ENCODE peak calls at places on chromosome 2, in nine cellular contexts. One of them, this sample, is unnamed.

GRCh38 chr2:178514664-178515063 is 34.4 kb downstream of the PLEKHA3 start:
- DNase-seq in cerebellum: no peak
- DNase-seq in substantia nigra: no peak
- DNase-seq in M059J: peak
- DNase-seq in GM12864: no peak
- DNase-seq in kidney tubule cell: peak
- DNase-seq in activated CD4-positive, CD25-positive, alpha-beta regulatory T cell: no peak
- DNase-seq in NCI-H345: no peak
- DNase-seq in thyroid gland: no peak
- DNase-seq in this sample: no peak

GRCh38 chr2:147789720-147790119 is 55.1 kb upstream of the ACVR2A start:
- DNase-seq in cerebellum: no peak
- DNase-seq in substantia nigra: no peak
- DNase-seq in M059J: peak
- DNase-seq in GM12864: no peak
- DNase-seq in kidney tubule cell: no peak
- DNase-seq in activated CD4-positive, CD25-positive, alpha-beta regulatory T cell: no peak
- DNase-seq in NCI-H345: no peak
- DNase-seq in thyroid gland: no peak
- DNase-seq in this sample: no peak

GRCh38 chr2:45283764-45284620 is 274.7 kb upstream of the SIX2 start:
- DNase-seq in cerebellum: no peak
- DNase-seq in substantia nigra: no peak
- DNase-seq in M059J: peak
- DNase-seq in GM12864: no peak
- DNase-seq in kidney tubule cell: peak
- DNase-seq in activated CD4-positive, CD25-positive, alpha-beta regulatory T cell: no peak
- DNase-seq in NCI-H345: no peak
- DNase-seq in thyroid gland: no peak
- DNase-seq in this sample: no peak

GRCh38 chr2:128469875-128470274 is 151.2 kb upstream of the HS6ST1 start:
- DNase-seq in cerebellum: no peak
- DNase-seq in substantia nigra: no peak
- DNase-seq in M059J: no peak
- DNase-seq in GM12864: no peak
- DNase-seq in kidney tubule cell: no peak
- DNase-seq in activated CD4-positive, CD25-positive, alpha-beta regulatory T cell: no peak
- DNase-seq in NCI-H345: no peak
- DNase-seq in thyroid gland: no peak
- DNase-seq in this sample: no peak

GRCh38 chr2:121965666-121966065 is 210.2 kb downstream of the TSN start:
- DNase-seq in cerebellum: no peak
- DNase-seq in substantia nigra: no peak
- DNase-seq in M059J: no peak
- DNase-seq in GM12864: no peak
- DNase-seq in kidney tubule cell: no peak
- DNase-seq in activated CD4-positive, CD25-positive, alpha-beta regulatory T cell: no peak
- DNase-seq in NCI-H345: no peak
- DNase-seq in thyroid gland: no peak
- DNase-seq in this sample: no peak

GRCh38 chr2:178306351-178307073 is 112.2 kb downstream of the OSBPL6 start:
- DNase-seq in cerebellum: no peak
- DNase-seq in substantia nigra: no peak
- DNase-seq in M059J: peak
- DNase-seq in GM12864: peak
- DNase-seq in kidney tubule cell: peak
- DNase-seq in activated CD4-positive, CD25-positive, alpha-beta regulatory T cell: no peak
- DNase-seq in NCI-H345: peak
- DNase-seq in thyroid gland: peak
- DNase-seq in this sample: peak

GRCh38 chr2:176161817-176162626 is 4.9 kb downstream of the HOXD3 start:
- DNase-seq in cerebellum: no peak
- DNase-seq in substantia nigra: no peak
- DNase-seq in M059J: no peak
- DNase-seq in GM12864: no peak
- DNase-seq in kidney tubule cell: peak
- DNase-seq in activated CD4-positive, CD25-positive, alpha-beta regulatory T cell: no peak
- DNase-seq in NCI-H345: no peak
- DNase-seq in thyroid gland: no peak
- DNase-seq in this sample: no peak

GRCh38 chr2:171587567-171587966 is 65.3 kb downstream of the CYBRD1 start:
- DNase-seq in cerebellum: no peak
- DNase-seq in substantia nigra: no peak
- DNase-seq in M059J: no peak
- DNase-seq in GM12864: no peak
- DNase-seq in kidney tubule cell: no peak
- DNase-seq in activated CD4-positive, CD25-positive, alpha-beta regulatory T cell: no peak
- DNase-seq in NCI-H345: no peak
- DNase-seq in thyroid gland: no peak
- DNase-seq in this sample: no peak

GRCh38 chr2:39432701-39433100 is 4.4 kb downstream of the MAP4K3 start:
- DNase-seq in cerebellum: no peak
- DNase-seq in substantia nigra: no peak
- DNase-seq in M059J: no peak
- DNase-seq in GM12864: no peak
- DNase-seq in kidney tubule cell: no peak
- DNase-seq in activated CD4-positive, CD25-positive, alpha-beta regulatory T cell: no peak
- DNase-seq in NCI-H345: no peak
- DNase-seq in thyroid gland: no peak
- DNase-seq in this sample: no peak

GRCh38 chr2:196601430-196602306 is 37.8 kb upstream of the CCDC150 start:
- DNase-seq in cerebellum: no peak
- DNase-seq in substantia nigra: no peak
- DNase-seq in M059J: peak
- DNase-seq in GM12864: no peak
- DNase-seq in kidney tubule cell: peak
- DNase-seq in activated CD4-positive, CD25-positive, alpha-beta regulatory T cell: no peak
- DNase-seq in NCI-H345: no peak
- DNase-seq in thyroid gland: no peak
- DNase-seq in this sample: no peak

GRCh38 chr2:38540580-38541290 is 62.0 kb downstream of the HNRNPLL start:
- DNase-seq in cerebellum: peak
- DNase-seq in substantia nigra: no peak
- DNase-seq in M059J: no peak
- DNase-seq in GM12864: no peak
- DNase-seq in kidney tubule cell: no peak
- DNase-seq in activated CD4-positive, CD25-positive, alpha-beta regulatory T cell: no peak
- DNase-seq in NCI-H345: no peak
- DNase-seq in thyroid gland: peak
- DNase-seq in this sample: no peak

GRCh38 chr2:191907545-191907944 is 60.7 kb upstream of the CAVIN2 start:
- DNase-seq in cerebellum: no peak
- DNase-seq in substantia nigra: no peak
- DNase-seq in M059J: no peak
- DNase-seq in GM12864: no peak
- DNase-seq in kidney tubule cell: no peak
- DNase-seq in activated CD4-positive, CD25-positive, alpha-beta regulatory T cell: no peak
- DNase-seq in NCI-H345: no peak
- DNase-seq in thyroid gland: no peak
- DNase-seq in this sample: no peak

GRCh38 chr2:63218800-63219511 is 168.3 kb downstream of the OTX1 start:
- DNase-seq in cerebellum: no peak
- DNase-seq in substantia nigra: no peak
- DNase-seq in M059J: peak
- DNase-seq in GM12864: no peak
- DNase-seq in kidney tubule cell: peak
- DNase-seq in activated CD4-positive, CD25-positive, alpha-beta regulatory T cell: no peak
- DNase-seq in NCI-H345: no peak
- DNase-seq in thyroid gland: no peak
- DNase-seq in this sample: no peak

GRCh38 chr2:43041167-43041566 is 185.2 kb downstream of the ZFP36L2 start:
- DNase-seq in cerebellum: no peak
- DNase-seq in substantia nigra: no peak
- DNase-seq in M059J: peak
- DNase-seq in GM12864: no peak
- DNase-seq in kidney tubule cell: no peak
- DNase-seq in activated CD4-positive, CD25-positive, alpha-beta regulatory T cell: no peak
- DNase-seq in NCI-H345: no peak
- DNase-seq in thyroid gland: no peak
- DNase-seq in this sample: no peak

GRCh38 chr2:112542974-112543760 is 902 bp downstream of the POLR1B start:
- DNase-seq in cerebellum: no peak
- DNase-seq in substantia nigra: no peak
- DNase-seq in M059J: peak
- DNase-seq in GM12864: no peak
- DNase-seq in kidney tubule cell: peak
- DNase-seq in activated CD4-positive, CD25-positive, alpha-beta regulatory T cell: no peak
- DNase-seq in NCI-H345: no peak
- DNase-seq in thyroid gland: peak
- DNase-seq in this sample: peak

GRCh38 chr2:230203110-230203676 is 16.6 kb downstream of the SP110 start:
- DNase-seq in cerebellum: no peak
- DNase-seq in substantia nigra: no peak
- DNase-seq in M059J: no peak
- DNase-seq in GM12864: peak
- DNase-seq in kidney tubule cell: no peak
- DNase-seq in activated CD4-positive, CD25-positive, alpha-beta regulatory T cell: no peak
- DNase-seq in NCI-H345: no peak
- DNase-seq in thyroid gland: no peak
- DNase-seq in this sample: no peak

GRCh38 chr2:202009019-202009481 is 24.6 kb upstream of the FZD7 start:
- DNase-seq in cerebellum: no peak
- DNase-seq in substantia nigra: peak
- DNase-seq in M059J: no peak
- DNase-seq in GM12864: no peak
- DNase-seq in kidney tubule cell: no peak
- DNase-seq in activated CD4-positive, CD25-positive, alpha-beta regulatory T cell: no peak
- DNase-seq in NCI-H345: no peak
- DNase-seq in thyroid gland: no peak
- DNase-seq in this sample: peak

GRCh38 chr2:234191819-234192407 is 141.4 kb downstream of the SPP2 start:
- DNase-seq in cerebellum: no peak
- DNase-seq in substantia nigra: no peak
- DNase-seq in M059J: peak
- DNase-seq in GM12864: no peak
- DNase-seq in kidney tubule cell: peak
- DNase-seq in activated CD4-positive, CD25-positive, alpha-beta regulatory T cell: no peak
- DNase-seq in NCI-H345: peak
- DNase-seq in thyroid gland: peak
- DNase-seq in this sample: peak

GRCh38 chr2:217929757-217930707 is 72.8 kb downstream of the TNS1 start:
- DNase-seq in cerebellum: no peak
- DNase-seq in substantia nigra: no peak
- DNase-seq in M059J: no peak
- DNase-seq in GM12864: no peak
- DNase-seq in kidney tubule cell: peak
- DNase-seq in activated CD4-positive, CD25-positive, alpha-beta regulatory T cell: no peak
- DNase-seq in NCI-H345: no peak
- DNase-seq in thyroid gland: no peak
- DNase-seq in this sample: no peak

GRCh38 chr2:179274749-179275148 is 10.1 kb upstream of the SESTD1 start:
- DNase-seq in cerebellum: no peak
- DNase-seq in substantia nigra: no peak
- DNase-seq in M059J: no peak
- DNase-seq in GM12864: no peak
- DNase-seq in kidney tubule cell: no peak
- DNase-seq in activated CD4-positive, CD25-positive, alpha-beta regulatory T cell: no peak
- DNase-seq in NCI-H345: no peak
- DNase-seq in thyroid gland: no peak
- DNase-seq in this sample: no peak

GRCh38 chr2:208010501-208010900 is 14.8 kb downstream of the PLEKHM3 start:
- DNase-seq in cerebellum: no peak
- DNase-seq in substantia nigra: no peak
- DNase-seq in M059J: no peak
- DNase-seq in GM12864: no peak
- DNase-seq in kidney tubule cell: no peak
- DNase-seq in activated CD4-positive, CD25-positive, alpha-beta regulatory T cell: no peak
- DNase-seq in NCI-H345: no peak
- DNase-seq in thyroid gland: no peak
- DNase-seq in this sample: no peak

GRCh38 chr2:147588191-147588590 is 256.6 kb upstream of the ACVR2A start:
- DNase-seq in cerebellum: no peak
- DNase-seq in substantia nigra: no peak
- DNase-seq in M059J: no peak
- DNase-seq in GM12864: no peak
- DNase-seq in kidney tubule cell: peak
- DNase-seq in activated CD4-positive, CD25-positive, alpha-beta regulatory T cell: no peak
- DNase-seq in NCI-H345: no peak
- DNase-seq in thyroid gland: no peak
- DNase-seq in this sample: no peak

GRCh38 chr2:230661072-230661957 is 51.3 kb upstream of the CAB39 start:
- DNase-seq in cerebellum: no peak
- DNase-seq in substantia nigra: no peak
- DNase-seq in M059J: no peak
- DNase-seq in GM12864: peak
- DNase-seq in kidney tubule cell: no peak
- DNase-seq in activated CD4-positive, CD25-positive, alpha-beta regulatory T cell: no peak
- DNase-seq in NCI-H345: no peak
- DNase-seq in thyroid gland: no peak
- DNase-seq in this sample: no peak

GRCh38 chr2:32825291-32825712 is 121.5 kb upstream of the LTBP1 start:
- DNase-seq in cerebellum: no peak
- DNase-seq in substantia nigra: peak
- DNase-seq in M059J: peak
- DNase-seq in GM12864: no peak
- DNase-seq in kidney tubule cell: peak
- DNase-seq in activated CD4-positive, CD25-positive, alpha-beta regulatory T cell: no peak
- DNase-seq in NCI-H345: no peak
- DNase-seq in thyroid gland: peak
- DNase-seq in this sample: peak

GRCh38 chr2:10038123-10038522 is 5.2 kb upstream of the KLF11 start:
- DNase-seq in cerebellum: no peak
- DNase-seq in substantia nigra: no peak
- DNase-seq in M059J: no peak
- DNase-seq in GM12864: no peak
- DNase-seq in kidney tubule cell: no peak
- DNase-seq in activated CD4-positive, CD25-positive, alpha-beta regulatory T cell: no peak
- DNase-seq in NCI-H345: no peak
- DNase-seq in thyroid gland: no peak
- DNase-seq in this sample: no peak

GRCh38 chr2:63862802-63863201 is 21.1 kb downstream of the UGP2 start:
- DNase-seq in cerebellum: no peak
- DNase-seq in substantia nigra: no peak
- DNase-seq in M059J: peak
- DNase-seq in GM12864: no peak
- DNase-seq in kidney tubule cell: peak
- DNase-seq in activated CD4-positive, CD25-positive, alpha-beta regulatory T cell: no peak
- DNase-seq in NCI-H345: no peak
- DNase-seq in thyroid gland: no peak
- DNase-seq in this sample: no peak

GRCh38 chr2:24372033-24372432 is 11.7 kb upstream of the ITSN2 start:
- DNase-seq in cerebellum: no peak
- DNase-seq in substantia nigra: no peak
- DNase-seq in M059J: no peak
- DNase-seq in GM12864: no peak
- DNase-seq in kidney tubule cell: no peak
- DNase-seq in activated CD4-positive, CD25-positive, alpha-beta regulatory T cell: no peak
- DNase-seq in NCI-H345: no peak
- DNase-seq in thyroid gland: no peak
- DNase-seq in this sample: no peak

GRCh38 chr2:45922577-45922988 is 271.1 kb downstream of the PRKCE start:
- DNase-seq in cerebellum: no peak
- DNase-seq in substantia nigra: no peak
- DNase-seq in M059J: peak
- DNase-seq in GM12864: no peak
- DNase-seq in kidney tubule cell: no peak
- DNase-seq in activated CD4-positive, CD25-positive, alpha-beta regulatory T cell: no peak
- DNase-seq in NCI-H345: peak
- DNase-seq in thyroid gland: no peak
- DNase-seq in this sample: peak

This sample was measured in Ammon's horn.